ENCODE peak calls at places on chromosomes 7 and 10, in ten cellular contexts. One of them, this sample, is unnamed.

GRCh38 chr7:21128418-21128817 is 299.5 kb upstream of the SP4 start:
- DNase-seq in A549: no peak
- DNase-seq in sigmoid colon: no peak
- DNase-seq in heart left ventricle: no peak
- DNase-seq in lower leg skin: no peak
- DNase-seq in body of pancreas: no peak
- DNase-seq in IMR-90: no peak
- DNase-seq in tibial nerve: no peak
- DNase-seq in HepG2: no peak
- DNase-seq in Peyer's patch: no peak
- DNase-seq in this sample: peak

GRCh38 chr10:4772202-4772570 is 53.8 kb upstream of the AKR1E2 start:
- DNase-seq in A549: no peak
- DNase-seq in sigmoid colon: no peak
- DNase-seq in heart left ventricle: no peak
- DNase-seq in lower leg skin: no peak
- DNase-seq in body of pancreas: no peak
- DNase-seq in IMR-90: no peak
- DNase-seq in tibial nerve: no peak
- DNase-seq in HepG2: no peak
- DNase-seq in Peyer's patch: no peak
- DNase-seq in this sample: no peak

GRCh38 chr10:99564361-99564760 is 31.6 kb downstream of the NKX2-3 start:
- DNase-seq in A549: no peak
- DNase-seq in sigmoid colon: no peak
- DNase-seq in heart left ventricle: no peak
- DNase-seq in lower leg skin: no peak
- DNase-seq in body of pancreas: no peak
- DNase-seq in IMR-90: no peak
- DNase-seq in tibial nerve: no peak
- DNase-seq in HepG2: no peak
- DNase-seq in Peyer's patch: no peak
- DNase-seq in this sample: no peak

GRCh38 chr7:11343818-11344413 is 370.2 kb downstream of the PHF14 start:
- DNase-seq in A549: no peak
- DNase-seq in sigmoid colon: no peak
- DNase-seq in heart left ventricle: no peak
- DNase-seq in lower leg skin: no peak
- DNase-seq in body of pancreas: no peak
- DNase-seq in IMR-90: peak
- DNase-seq in tibial nerve: no peak
- DNase-seq in HepG2: peak
- DNase-seq in Peyer's patch: no peak
- DNase-seq in this sample: peak

GRCh38 chr7:84339306-84339705 is 144.7 kb upstream of the SEMA3A start:
- DNase-seq in A549: no peak
- DNase-seq in sigmoid colon: no peak
- DNase-seq in heart left ventricle: no peak
- DNase-seq in lower leg skin: no peak
- DNase-seq in body of pancreas: no peak
- DNase-seq in IMR-90: no peak
- DNase-seq in tibial nerve: no peak
- DNase-seq in HepG2: no peak
- DNase-seq in Peyer's patch: no peak
- DNase-seq in this sample: no peak

GRCh38 chr7:99742737-99743394 is 7.9 kb upstream of the CYP3A7 start:
- DNase-seq in A549: no peak
- DNase-seq in sigmoid colon: no peak
- DNase-seq in heart left ventricle: no peak
- DNase-seq in lower leg skin: no peak
- DNase-seq in body of pancreas: no peak
- DNase-seq in IMR-90: no peak
- DNase-seq in tibial nerve: no peak
- DNase-seq in HepG2: peak
- DNase-seq in Peyer's patch: no peak
- DNase-seq in this sample: no peak

GRCh38 chr10:4498763-4499251 is 327.2 kb upstream of the AKR1E2 start:
- DNase-seq in A549: no peak
- DNase-seq in sigmoid colon: no peak
- DNase-seq in heart left ventricle: no peak
- DNase-seq in lower leg skin: no peak
- DNase-seq in body of pancreas: no peak
- DNase-seq in IMR-90: peak
- DNase-seq in tibial nerve: no peak
- DNase-seq in HepG2: no peak
- DNase-seq in Peyer's patch: no peak
- DNase-seq in this sample: peak

GRCh38 chr10:110643670-110644597 is at the start of gene RBM20:
- DNase-seq in A549: no peak
- DNase-seq in sigmoid colon: peak
- DNase-seq in heart left ventricle: peak
- DNase-seq in lower leg skin: no peak
- DNase-seq in body of pancreas: peak
- DNase-seq in IMR-90: no peak
- DNase-seq in tibial nerve: no peak
- DNase-seq in HepG2: no peak
- DNase-seq in Peyer's patch: no peak
- DNase-seq in this sample: no peak

GRCh38 chr10:112562803-112563663 is 116.0 kb downstream of the VTI1A start:
- DNase-seq in A549: no peak
- DNase-seq in sigmoid colon: no peak
- DNase-seq in heart left ventricle: no peak
- DNase-seq in lower leg skin: no peak
- DNase-seq in body of pancreas: no peak
- DNase-seq in IMR-90: peak
- DNase-seq in tibial nerve: no peak
- DNase-seq in HepG2: peak
- DNase-seq in Peyer's patch: no peak
- DNase-seq in this sample: no peak

GRCh38 chr10:50312464-50313437 is 61.4 kb upstream of the ASAH2 start:
- DNase-seq in A549: no peak
- DNase-seq in sigmoid colon: no peak
- DNase-seq in heart left ventricle: no peak
- DNase-seq in lower leg skin: no peak
- DNase-seq in body of pancreas: no peak
- DNase-seq in IMR-90: peak
- DNase-seq in tibial nerve: no peak
- DNase-seq in HepG2: no peak
- DNase-seq in Peyer's patch: no peak
- DNase-seq in this sample: no peak

GRCh38 chr10:50309342-50309741 is 58.0 kb upstream of the ASAH2 start:
- DNase-seq in A549: no peak
- DNase-seq in sigmoid colon: no peak
- DNase-seq in heart left ventricle: no peak
- DNase-seq in lower leg skin: no peak
- DNase-seq in body of pancreas: no peak
- DNase-seq in IMR-90: no peak
- DNase-seq in tibial nerve: no peak
- DNase-seq in HepG2: no peak
- DNase-seq in Peyer's patch: no peak
- DNase-seq in this sample: no peak

GRCh38 chr10:50314169-50315071 is 63.1 kb upstream of the ASAH2 start:
- DNase-seq in A549: no peak
- DNase-seq in sigmoid colon: no peak
- DNase-seq in heart left ventricle: no peak
- DNase-seq in lower leg skin: no peak
- DNase-seq in body of pancreas: no peak
- DNase-seq in IMR-90: no peak
- DNase-seq in tibial nerve: no peak
- DNase-seq in HepG2: no peak
- DNase-seq in Peyer's patch: no peak
- DNase-seq in this sample: no peak

GRCh38 chr10:50316169-50316568 is 64.9 kb upstream of the ASAH2 start:
- DNase-seq in A549: no peak
- DNase-seq in sigmoid colon: no peak
- DNase-seq in heart left ventricle: no peak
- DNase-seq in lower leg skin: no peak
- DNase-seq in body of pancreas: no peak
- DNase-seq in IMR-90: no peak
- DNase-seq in tibial nerve: no peak
- DNase-seq in HepG2: no peak
- DNase-seq in Peyer's patch: no peak
- DNase-seq in this sample: no peak

DNA sequence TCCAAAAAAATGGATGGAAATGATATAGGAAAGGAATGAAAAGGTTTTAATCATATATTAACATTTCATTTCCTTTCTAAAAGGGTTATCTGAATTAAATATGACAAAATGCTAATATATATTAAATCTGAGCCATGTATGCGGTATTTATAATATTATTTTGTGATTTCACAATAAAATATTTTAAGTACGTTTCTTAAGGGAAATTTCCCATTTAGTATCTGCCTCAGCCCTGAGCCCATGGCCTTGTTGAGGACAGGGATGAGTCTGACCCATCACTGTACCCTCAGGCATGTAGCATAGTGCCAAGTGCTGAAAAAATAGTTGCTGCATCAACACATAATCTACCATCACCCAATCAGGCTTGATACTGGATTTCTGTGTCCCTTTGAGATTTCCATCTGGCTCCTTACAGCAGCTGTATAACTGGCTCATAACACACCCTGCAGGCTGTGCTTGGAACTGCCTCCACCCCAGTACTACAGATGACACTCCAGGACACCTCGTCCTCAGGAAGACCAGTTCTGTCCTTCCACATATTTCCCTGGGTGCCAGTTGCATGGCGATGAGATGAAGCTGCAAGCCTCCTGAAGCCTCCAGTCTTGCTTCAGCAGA is 59.4 kb upstream of the ASAH2 start:
- DNase-seq in A549: peak
- DNase-seq in sigmoid colon: no peak
- DNase-seq in heart left ventricle: no peak
- DNase-seq in lower leg skin: no peak
- DNase-seq in body of pancreas: peak
- DNase-seq in IMR-90: no peak
- DNase-seq in tibial nerve: no peak
- DNase-seq in HepG2: peak
- DNase-seq in Peyer's patch: peak
- DNase-seq in this sample: no peak
- TF ChIP-seq CTCF in A549: peak
- TF ChIP-seq CTCF in sigmoid colon: no peak
- TF ChIP-seq CTCF in heart left ventricle: peak
- TF ChIP-seq CTCF in lower leg skin: no peak
- TF ChIP-seq CTCF in body of pancreas: peak
- TF ChIP-seq CTCF in IMR-90: no peak
- TF ChIP-seq CTCF in tibial nerve: peak
- TF ChIP-seq CTCF in HepG2: peak
- TF ChIP-seq CTCF in Peyer's patch: peak
- TF ChIP-seq CTCF in this sample: no peak

GRCh38 chr7:129338450-129338849 is 95.8 kb upstream of the STRIP2 start:
- DNase-seq in A549: no peak
- DNase-seq in sigmoid colon: no peak
- DNase-seq in heart left ventricle: no peak
- DNase-seq in lower leg skin: no peak
- DNase-seq in body of pancreas: no peak
- DNase-seq in IMR-90: no peak
- DNase-seq in tibial nerve: no peak
- DNase-seq in HepG2: no peak
- DNase-seq in Peyer's patch: no peak
- DNase-seq in this sample: no peak
- TF ChIP-seq POLR2A in A549: no peak
- TF ChIP-seq POLR2A in sigmoid colon: no peak
- TF ChIP-seq POLR2A in heart left ventricle: no peak
- TF ChIP-seq POLR2A in lower leg skin: no peak
- TF ChIP-seq POLR2A in body of pancreas: no peak
- TF ChIP-seq POLR2A in IMR-90: no peak
- TF ChIP-seq POLR2A in tibial nerve: no peak
- TF ChIP-seq POLR2A in HepG2: no peak
- TF ChIP-seq POLR2A in Peyer's patch: no peak
- TF ChIP-seq POLR2A in this sample: no peak

GRCh38 chr7:3650844-3651243 is 349.8 kb downstream of the SDK1 start:
- DNase-seq in A549: no peak
- DNase-seq in sigmoid colon: no peak
- DNase-seq in heart left ventricle: no peak
- DNase-seq in lower leg skin: no peak
- DNase-seq in body of pancreas: no peak
- DNase-seq in IMR-90: peak
- DNase-seq in tibial nerve: no peak
- DNase-seq in HepG2: no peak
- DNase-seq in Peyer's patch: no peak
- DNase-seq in this sample: no peak

GRCh38 chr7:3649678-3650445 is 348.8 kb downstream of the SDK1 start:
- DNase-seq in A549: no peak
- DNase-seq in sigmoid colon: no peak
- DNase-seq in heart left ventricle: no peak
- DNase-seq in lower leg skin: no peak
- DNase-seq in body of pancreas: no peak
- DNase-seq in IMR-90: peak
- DNase-seq in tibial nerve: no peak
- DNase-seq in HepG2: no peak
- DNase-seq in Peyer's patch: no peak
- DNase-seq in this sample: no peak

GRCh38 chr7:3648276-3648675 is 347.2 kb downstream of the SDK1 start:
- DNase-seq in A549: no peak
- DNase-seq in sigmoid colon: no peak
- DNase-seq in heart left ventricle: no peak
- DNase-seq in lower leg skin: no peak
- DNase-seq in body of pancreas: no peak
- DNase-seq in IMR-90: peak
- DNase-seq in tibial nerve: no peak
- DNase-seq in HepG2: no peak
- DNase-seq in Peyer's patch: no peak
- DNase-seq in this sample: no peak

GRCh38 chr7:3649250-3649649 is 348.2 kb downstream of the SDK1 start:
- DNase-seq in A549: no peak
- DNase-seq in sigmoid colon: no peak
- DNase-seq in heart left ventricle: no peak
- DNase-seq in lower leg skin: no peak
- DNase-seq in body of pancreas: peak
- DNase-seq in IMR-90: peak
- DNase-seq in tibial nerve: no peak
- DNase-seq in HepG2: no peak
- DNase-seq in Peyer's patch: no peak
- DNase-seq in this sample: no peak
- TF ChIP-seq CTCF in A549: no peak
- TF ChIP-seq CTCF in sigmoid colon: no peak
- TF ChIP-seq CTCF in heart left ventricle: no peak
- TF ChIP-seq CTCF in lower leg skin: no peak
- TF ChIP-seq CTCF in body of pancreas: no peak
- TF ChIP-seq CTCF in IMR-90: peak
- TF ChIP-seq CTCF in tibial nerve: no peak
- TF ChIP-seq CTCF in HepG2: no peak
- TF ChIP-seq CTCF in Peyer's patch: no peak
- TF ChIP-seq CTCF in this sample: no peak

DNA sequence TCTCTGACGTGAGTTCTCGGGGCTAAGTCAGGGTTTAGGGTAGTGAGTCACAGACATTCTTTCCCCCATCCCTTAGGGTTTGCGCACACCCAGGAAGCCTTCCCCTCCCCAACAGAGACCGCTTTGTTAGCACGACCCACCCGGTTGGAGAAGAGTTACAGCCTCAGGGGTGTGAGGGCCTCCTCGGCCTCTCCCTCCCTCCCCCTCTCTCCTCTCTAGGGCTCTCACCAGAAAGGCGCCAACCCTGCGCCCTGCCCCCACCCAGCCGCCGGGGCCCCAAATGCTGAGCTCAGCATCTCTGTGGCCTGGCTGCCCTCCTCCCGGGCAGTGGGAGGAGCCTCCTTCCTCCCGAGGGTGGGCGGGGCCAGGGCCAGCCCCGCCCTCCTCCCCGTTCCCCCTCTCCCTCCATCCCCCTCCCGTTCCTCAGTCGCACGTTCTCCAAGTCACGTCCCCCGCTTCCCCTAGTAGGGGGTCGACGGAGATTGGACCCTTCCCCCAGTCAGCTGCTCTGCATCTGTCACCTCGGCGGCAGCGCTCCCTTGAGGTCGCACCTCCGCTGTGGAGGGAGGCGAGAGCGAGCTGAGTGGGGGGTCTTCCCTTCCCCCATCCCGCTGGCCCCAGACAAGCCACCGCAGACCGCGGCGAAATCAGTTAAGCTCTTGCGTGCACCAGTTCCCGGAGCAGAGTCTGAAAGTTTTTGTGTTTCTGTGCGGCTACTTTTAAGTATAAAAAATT is 13.0 kb upstream of the DDIT4 start:
- DNase-seq in A549: peak
- DNase-seq in sigmoid colon: peak
- DNase-seq in heart left ventricle: peak
- DNase-seq in lower leg skin: peak
- DNase-seq in body of pancreas: peak
- DNase-seq in IMR-90: peak
- DNase-seq in tibial nerve: peak
- DNase-seq in HepG2: peak
- DNase-seq in Peyer's patch: peak
- DNase-seq in this sample: peak
- TF ChIP-seq POLR2A in A549: peak
- TF ChIP-seq POLR2A in sigmoid colon: peak
- TF ChIP-seq POLR2A in heart left ventricle: no peak
- TF ChIP-seq POLR2A in lower leg skin: no peak
- TF ChIP-seq POLR2A in body of pancreas: no peak
- TF ChIP-seq POLR2A in IMR-90: no peak
- TF ChIP-seq POLR2A in tibial nerve: peak
- TF ChIP-seq POLR2A in HepG2: peak
- TF ChIP-seq POLR2A in Peyer's patch: no peak
- TF ChIP-seq POLR2A in this sample: peak

This sample was measured in prostate gland.